ENCODE peak calls at places on chromosomes 6 and 20, in six cellular contexts. Q is effector memory CD4-positive, alpha-beta T cell; M is mucosa of descending colon; P is left ventricle myocardium inferior; Y is spleen; D is mesendoderm. V is an unnamed sample.

GRCh38 chr6:106773482-106773881 is 144.1 kb downstream of the QRSL1 start:
- DNase-seq in Q (no peak), M (no peak), P (no peak), Y (no peak), D (no peak), V (no peak)

GRCh38 chr6:68633654-68634502 is 1.2 kb upstream of the ADGRB3 start:
- DNase-seq in Q (no peak), M (no peak), P (no peak), Y (no peak), D (no peak), V (no peak)

GRCh38 chr6:109202409-109203264 is 107.3 kb downstream of the CEP57L1 start:
- DNase-seq in Q (no peak), M (no peak), P (no peak), Y (no peak), D (no peak), V (no peak)

GRCh38 chr6:25456249-25456648 is 177.1 kb downstream of the CARMIL1 start:
- DNase-seq in Q (no peak), M (no peak), P (no peak), Y (no peak), D (no peak), V (no peak)

GRCh38 chr6:71855406-71855805 is 30.9 kb upstream of the RIMS1 start:
- DNase-seq in Q (no peak), M (no peak), P (no peak), Y (no peak), D (peak; percentile 4), V (no peak)

GRCh38 chr6:37489697-37490336 is 9.9 kb downstream of the CCDC167 start:
- DNase-seq in Q (no peak), M (no peak), P (no peak), Y (no peak), D (no peak), V (no peak)

GRCh38 chr20:40494238-40494637 is 194.8 kb downstream of the MAFB start:
- DNase-seq in Q (no peak), M (peak; percentile 30), P (no peak), Y (peak; percentile 84), D (no peak), V (no peak)

GRCh38 chr6:162184465-162184864 is 543.1 kb downstream of the PRKN start:
- DNase-seq in Q (no peak), M (no peak), P (no peak), Y (no peak), D (no peak), V (no peak)

GRCh38 chr20:44728835-44729342 is 13.7 kb downstream of the CCN5 start:
- DNase-seq in Q (no peak), M (no peak), P (peak; percentile 64), Y (no peak), D (peak; percentile 78), V (peak; percentile 92)

GRCh38 chr6:45439861-45440388 is 62.2 kb upstream of the SUPT3H start:
- DNase-seq in Q (no peak), M (no peak), P (no peak), Y (no peak), D (no peak), V (no peak)

GRCh38 chr6:45445364-45445748 is 67.6 kb upstream of the SUPT3H start:
- DNase-seq in Q (no peak), M (no peak), P (no peak), Y (no peak), D (no peak), V (no peak)

GRCh38 chr6:45445749-45446454 is 68.2 kb upstream of the SUPT3H start:
- DNase-seq in Q (no peak), M (peak; percentile 42), P (peak; percentile 59), Y (no peak), D (peak; percentile 98), V (peak; percentile 59)

GRCh38 chr6:45441811-45442453 is 64.2 kb upstream of the SUPT3H start:
- DNase-seq in Q (no peak), M (no peak), P (no peak), Y (no peak), D (no peak), V (no peak)

GRCh38 chr6:45442716-45443115 is 65.0 kb upstream of the SUPT3H start:
- DNase-seq in Q (no peak), M (no peak), P (no peak), Y (no peak), D (no peak), V (no peak)
- H3K4me1 ChIP-seq in Q (peaks cover 32% of the 10 kb centered on the region), M (peaks cover 17% of the 10 kb centered on the region), P (peaks cover 30% of the 10 kb centered on the region), Y (peaks cover 27% of the 10 kb centered on the region), D (peaks cover 4% of the 10 kb centered on the region), V (peaks cover 24% of the 10 kb centered on the region)

GRCh38 chr20:48294196-48294595 is 508.9 kb upstream of the SULF2 start:
- DNase-seq in Q (no peak), M (no peak), P (no peak), Y (no peak), D (no peak), V (no peak)
- H3K4me1 ChIP-seq in Q (no peaks in the 10 kb centered on the region), M (no peaks in the 10 kb centered on the region), P (peaks cover 27% of the 10 kb centered on the region), Y (no peaks in the 10 kb centered on the region), D (peaks cover 16% of the 10 kb centered on the region), V (no peaks in the 10 kb centered on the region)

DNA sequence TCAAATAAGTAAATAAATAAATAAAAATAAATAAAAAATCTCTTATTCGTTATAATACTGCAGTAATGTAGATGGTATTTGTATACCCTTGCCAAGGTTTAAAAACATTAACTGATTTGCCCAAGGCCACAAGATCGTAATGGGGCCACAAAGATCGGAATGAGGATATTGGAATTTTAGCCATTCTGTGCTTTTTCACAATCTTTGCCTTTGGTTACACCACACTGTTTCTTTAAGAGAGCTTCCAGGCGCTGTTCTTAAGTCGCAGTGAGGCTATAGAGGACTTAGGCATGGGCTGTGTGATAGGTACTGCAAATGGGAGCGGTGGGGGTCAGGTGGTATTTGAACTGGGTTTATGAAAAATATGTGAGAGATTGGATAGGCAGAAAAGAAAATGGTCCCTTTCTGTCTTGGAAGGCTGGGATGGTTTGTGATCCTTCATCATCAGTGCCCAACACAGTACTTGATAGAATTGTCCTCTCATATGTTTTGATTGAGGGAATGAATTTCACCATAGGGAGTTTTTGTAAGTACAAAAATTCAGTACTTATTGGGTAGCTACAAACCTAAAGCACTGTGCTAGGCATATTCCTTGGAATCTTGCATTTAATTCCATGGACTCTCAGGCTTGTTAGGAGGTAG is 1.4 kb downstream of the NUS1 start:
- DNase-seq in Q (no peak), M (no peak), P (no peak), Y (no peak), D (peak; percentile 37), V (no peak)
- H3K4me1 ChIP-seq in Q (peaks cover 14% of the 10 kb centered on the region), M (peaks cover 26% of the 10 kb centered on the region), P (peaks cover 69% of the 10 kb centered on the region), Y (peaks cover 60% of the 10 kb centered on the region), D (peaks cover 5% of the 10 kb centered on the region), V (peaks cover 22% of the 10 kb centered on the region)

GRCh38 chr6:136753624-136754023 is 38.7 kb downstream of the MAP3K5 start:
- DNase-seq in Q (peak; percentile 58), M (no peak), P (no peak), Y (peak; percentile 75), D (no peak), V (no peak)

GRCh38 chr6:136750821-136751220 is 41.5 kb downstream of the MAP3K5 start:
- DNase-seq in Q (no peak), M (no peak), P (no peak), Y (no peak), D (no peak), V (no peak)

GRCh38 chr6:136751991-136752390 is 40.3 kb downstream of the MAP3K5 start:
- DNase-seq in Q (no peak), M (no peak), P (no peak), Y (no peak), D (no peak), V (no peak)

GRCh38 chr6:136751478-136751956 is 40.8 kb downstream of the MAP3K5 start:
- DNase-seq in Q (no peak), M (no peak), P (no peak), Y (no peak), D (no peak), V (no peak)

DNA sequence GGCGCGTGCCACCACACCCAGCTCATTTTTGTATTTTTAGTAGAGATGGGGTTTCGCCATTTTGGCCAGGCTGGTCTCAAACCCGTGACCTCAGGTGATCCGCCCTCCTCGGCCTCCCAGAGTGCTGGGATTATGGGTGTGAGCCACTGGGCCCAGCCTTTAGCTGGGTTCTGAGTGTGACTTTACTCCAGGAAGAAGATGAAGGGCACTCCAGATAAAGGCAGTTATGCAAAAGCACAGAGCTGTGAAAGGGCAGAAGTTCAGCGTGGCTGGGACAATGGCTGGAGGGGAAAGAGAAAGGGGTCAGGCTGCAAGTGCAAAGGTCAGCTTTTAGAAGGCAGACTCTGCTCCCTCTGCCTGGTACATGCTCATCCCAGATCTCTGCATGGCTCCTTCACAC is 39.7 kb downstream of the MAP3K5 start:
- DNase-seq in Q (no peak), M (peak; percentile 56), P (no peak), Y (no peak), D (peak; percentile 46), V (no peak)
- H3K4me1 ChIP-seq in Q (peaks cover 46% of the 10 kb centered on the region), M (peaks cover 29% of the 10 kb centered on the region), P (peaks cover 55% of the 10 kb centered on the region), Y (peaks cover 46% of the 10 kb centered on the region), D (no peaks in the 10 kb centered on the region), V (no peaks in the 10 kb centered on the region)

GRCh38 chr20:1377341-1377871 is 15.4 kb downstream of the FKBP1A start:
- DNase-seq in Q (no peak), M (no peak), P (no peak), Y (no peak), D (no peak), V (no peak)
- H3K4me1 ChIP-seq in Q (peaks cover 10% of the 10 kb centered on the region), M (peaks cover 23% of the 10 kb centered on the region), P (peaks cover 100% of the 10 kb centered on the region), Y (peaks cover 95% of the 10 kb centered on the region), D (no peaks in the 10 kb centered on the region), V (peaks cover 79% of the 10 kb centered on the region)

DNA sequence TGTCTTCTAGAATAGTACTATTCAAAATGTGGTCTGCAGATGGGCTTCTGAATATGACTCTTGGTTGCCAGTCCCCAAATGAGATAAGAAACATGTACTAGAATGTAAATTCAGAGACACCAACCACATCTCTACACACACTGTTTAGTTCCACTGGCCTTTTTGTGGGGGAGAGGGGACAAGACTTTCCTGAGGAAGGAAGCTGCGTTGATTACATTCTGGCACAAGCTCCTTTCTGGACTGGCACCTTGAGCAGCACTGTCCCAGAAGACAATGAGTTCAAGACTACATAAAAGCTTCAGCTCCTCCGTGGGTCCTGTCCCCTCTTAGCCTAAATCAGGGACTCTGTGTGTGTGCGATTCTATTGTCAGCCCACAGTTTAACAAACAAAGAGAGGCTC is 6.9 kb upstream of the IYD start:
- DNase-seq in Q (no peak), M (no peak), P (no peak), Y (no peak), D (no peak), V (no peak)
- H3K4me1 ChIP-seq in Q (no peaks in the 10 kb centered on the region), M (no peaks in the 10 kb centered on the region), P (no peaks in the 10 kb centered on the region), Y (no peaks in the 10 kb centered on the region), D (no peaks in the 10 kb centered on the region), V (no peaks in the 10 kb centered on the region)

V was measured in psoas muscle.